ENCODE peak calls at places on chromosomes 6 and 20, in four cellular contexts. M, V, G and F are unnamed samples.

GRCh38 chr6:149190228-149190831 is 127.2 kb upstream of the TAB2 start:
- DNase-seq in M (peak), V (no peak), G (peak), F (peak)

GRCh38 chr6:79713701-79714322 is 82.7 kb downstream of the SH3BGRL2 start:
- DNase-seq in M (peak), V (peak), G (no peak), F (peak)

GRCh38 chr6:31009731-31010130 is 543 bp upstream of the MUC22 start:
- DNase-seq in M (no peak), V (no peak), G (no peak), F (no peak)

GRCh38 chr6:5045417-5045816 is 39.7 kb upstream of the PPP1R3G start:
- DNase-seq in M (no peak), V (no peak), G (no peak), F (no peak)

GRCh38 chr6:33075568-33076405 is at the start of gene HLA-DPB1:
- DNase-seq in M (peak), V (peak), G (no peak), F (peak)

GRCh38 chr6:26743157-26743821 is 83.7 kb upstream of the ZNF322 start:
- DNase-seq in M (no peak), V (peak), G (no peak), F (peak)

GRCh38 chr6:22783921-22784320 is 214.6 kb downstream of the HDGFL1 start:
- DNase-seq in M (no peak), V (no peak), G (no peak), F (no peak)

GRCh38 chr6:116550796-116551195 is 2.8 kb upstream of the CALHM4 start:
- DNase-seq in M (peak), V (no peak), G (no peak), F (no peak)

GRCh38 chr6:133705731-133706130 is 183.2 kb upstream of the TCF21 start:
- DNase-seq in M (no peak), V (no peak), G (no peak), F (no peak)

DNA sequence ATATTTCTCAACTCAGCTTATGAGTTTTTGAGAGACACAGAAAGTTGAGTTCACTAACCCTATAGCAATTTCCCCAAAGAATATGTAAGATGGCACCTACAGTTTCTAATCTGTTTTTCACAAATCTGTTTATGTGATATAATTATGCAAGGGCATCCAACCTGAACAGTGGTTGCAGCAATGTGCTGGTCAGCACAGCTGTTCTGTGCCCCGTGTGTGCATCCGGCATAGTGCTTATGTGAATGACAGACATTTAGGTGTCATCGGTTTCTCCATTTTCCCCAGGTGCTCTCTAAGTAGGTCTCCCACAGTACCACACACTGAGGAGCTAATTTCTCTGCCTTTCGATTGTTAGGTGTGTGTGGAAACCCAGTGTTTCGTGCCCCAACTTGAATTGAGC is 7.7 kb upstream of the BACH2 start:
- DNase-seq in M (no peak), V (no peak), G (no peak), F (no peak)
- TF ChIP-seq PHF8 in M (no peak), V (no peak), G (no peak), F (no peak)

DNA sequence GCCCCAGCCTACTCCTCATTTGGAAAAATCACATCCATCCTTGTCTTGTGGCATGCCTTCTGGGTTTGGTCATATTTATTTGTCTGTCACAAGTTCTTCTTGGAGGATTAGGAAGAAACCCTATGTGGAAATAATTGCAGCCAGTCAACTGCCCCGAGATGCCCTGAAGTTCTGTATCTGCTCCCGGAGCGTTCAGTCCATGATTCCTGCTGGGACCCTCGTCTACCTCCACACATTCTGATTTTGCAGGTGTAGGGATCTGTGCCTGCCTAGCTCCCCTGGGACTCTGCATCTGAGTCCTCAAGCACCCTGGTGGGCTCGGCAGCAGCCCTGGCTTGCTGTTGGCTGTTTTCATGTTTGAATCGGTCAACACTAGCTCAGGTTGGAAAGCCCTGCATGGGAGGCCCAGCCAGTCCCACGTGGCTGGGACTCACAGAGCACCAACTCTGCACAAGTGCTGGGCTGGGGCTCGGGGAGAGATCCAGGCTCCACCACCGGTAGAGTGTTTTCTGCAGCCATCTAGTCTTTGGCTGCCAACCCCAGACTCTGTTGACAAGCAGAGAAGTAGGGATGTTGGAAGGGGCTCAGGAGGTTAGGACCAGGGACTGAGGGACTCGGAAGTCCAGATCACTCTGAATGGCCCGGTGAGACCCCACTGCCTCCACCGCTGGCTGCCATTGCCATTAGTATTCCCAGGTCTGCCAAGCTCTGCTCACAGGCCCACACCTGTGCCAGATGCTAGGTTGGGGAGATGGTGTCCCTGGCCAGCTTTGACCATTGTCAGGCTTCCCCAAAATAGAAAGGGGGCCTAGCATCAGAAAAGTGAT is 183.5 kb upstream of the CST7 start:
- DNase-seq in M (no peak), V (no peak), G (no peak), F (no peak)
- TF ChIP-seq PHF8 in M (no peak), V (no peak), G (no peak), F (no peak)

DNA sequence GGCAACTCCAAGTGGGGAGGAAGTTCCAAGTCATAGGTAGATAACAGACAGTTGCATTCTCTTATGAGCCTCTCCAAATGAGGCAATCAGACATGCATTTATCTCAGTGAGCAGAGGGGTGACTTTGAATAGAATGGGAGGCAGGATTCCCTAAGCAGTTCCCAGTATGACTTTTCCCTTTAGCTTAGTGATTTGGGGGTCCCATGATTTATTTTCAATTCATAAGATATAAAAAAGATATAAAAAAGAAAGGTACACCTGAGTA is 823 bp upstream of the UFL1 start:
- DNase-seq in M (no peak), V (no peak), G (no peak), F (no peak)
- TF ChIP-seq PHF8 in M (no peak), V (no peak), G (no peak), F (no peak)

GRCh38 chr6:107531868-107532267 is 42.0 kb downstream of the SOBP start:
- DNase-seq in M (no peak), V (no peak), G (no peak), F (no peak)

GRCh38 chr6:107535626-107536025 is 45.7 kb downstream of the SOBP start:
- DNase-seq in M (no peak), V (no peak), G (no peak), F (no peak)

GRCh38 chr6:107534762-107535161 is 44.8 kb downstream of the SOBP start:
- DNase-seq in M (no peak), V (no peak), G (no peak), F (no peak)

GRCh38 chr6:107532707-107533106 is 42.8 kb downstream of the SOBP start:
- DNase-seq in M (no peak), V (no peak), G (no peak), F (no peak)

DNA sequence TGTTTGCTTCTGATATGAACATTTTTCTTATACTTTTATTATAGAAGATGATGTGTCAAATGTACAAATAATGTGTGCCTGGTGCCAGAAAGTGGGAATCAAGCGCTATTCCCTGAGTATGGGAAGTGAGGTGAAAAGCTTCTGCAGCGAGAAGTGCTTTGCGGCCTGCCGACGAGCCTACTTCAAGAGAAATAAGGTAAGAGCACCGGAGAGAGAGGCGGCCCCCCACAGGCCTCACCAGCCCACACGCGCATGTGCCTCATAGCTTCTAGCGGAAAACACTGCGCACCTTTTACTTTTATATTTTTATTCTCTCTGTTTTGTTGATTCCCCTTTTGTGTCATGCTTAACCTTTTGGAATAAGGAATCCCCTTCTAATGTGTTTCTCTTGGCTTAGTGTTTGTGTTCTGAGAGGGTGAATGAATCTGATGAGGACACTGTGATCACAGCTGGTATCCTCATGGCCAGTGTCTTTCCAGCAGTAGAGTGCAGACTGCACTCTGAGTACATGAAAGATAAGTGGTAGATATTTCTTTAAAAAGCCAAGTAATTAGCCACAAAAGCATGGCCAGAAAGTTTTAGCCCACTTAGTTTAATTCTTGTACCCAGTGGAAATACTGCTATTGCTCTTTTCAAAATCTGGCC is 43.6 kb downstream of the SOBP start:
- DNase-seq in M (no peak), V (no peak), G (no peak), F (no peak)
- TF ChIP-seq PHF8 in M (no peak), V (no peak), G (no peak), F (no peak)

GRCh38 chr20:36885355-36885754 is 9.4 kb downstream of the TLDC2 start:
- DNase-seq in M (no peak), V (peak), G (no peak), F (peak)
- TF ChIP-seq PHF8 in M (no peak), V (no peak), G (no peak), F (no peak)

DNA sequence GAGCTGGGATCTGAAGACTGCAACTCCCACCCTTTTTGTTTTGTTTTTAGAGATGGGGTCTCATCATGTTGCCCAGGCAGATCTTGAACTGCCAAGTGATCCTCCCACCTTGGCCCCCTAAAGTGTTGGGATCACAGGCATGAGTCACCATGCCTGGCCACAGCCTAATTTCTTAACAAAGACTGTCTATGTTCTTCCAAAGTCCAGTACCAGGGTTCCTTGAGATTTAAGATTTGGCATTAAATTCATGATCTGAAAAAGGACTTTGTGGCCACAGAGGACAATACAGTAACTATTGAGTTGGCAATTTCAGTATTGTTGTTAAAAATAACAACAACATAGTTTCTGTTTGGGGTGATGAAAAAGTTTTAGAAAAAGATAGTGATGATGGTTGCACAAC is 28.7 kb upstream of the BEND3 start:
- DNase-seq in M (no peak), V (no peak), G (no peak), F (no peak)
- TF ChIP-seq PHF8 in M (no peak), V (no peak), G (no peak), F (no peak)

GRCh38 chr6:163354779-163355431 is 59.6 kb upstream of the QKI start:
- DNase-seq in M (no peak), V (no peak), G (no peak), F (no peak)

GRCh38 chr6:163356743-163357142 is 57.8 kb upstream of the QKI start:
- DNase-seq in M (no peak), V (no peak), G (no peak), F (no peak)

GRCh38 chr6:163354085-163354484 is 60.4 kb upstream of the QKI start:
- DNase-seq in M (no peak), V (no peak), G (no peak), F (no peak)

GRCh38 chr6:163355471-163355991 is 59.0 kb upstream of the QKI start:
- DNase-seq in M (peak), V (no peak), G (no peak), F (no peak)

GRCh38 chr6:163356324-163356723 is 58.2 kb upstream of the QKI start:
- DNase-seq in M (no peak), V (peak), G (no peak), F (no peak)
- TF ChIP-seq PHF8 in M (no peak), V (no peak), G (no peak), F (no peak)

GRCh38 chr20:3931664-3932063 is 42.5 kb downstream of the PANK2 start:
- DNase-seq in M (no peak), V (no peak), G (no peak), F (no peak)
- TF ChIP-seq PHF8 in M (no peak), V (no peak), G (no peak), F (no peak)